ENCODE peak calls at places on chromosomes 13 and 19, in nine cellular contexts. X is cardiac muscle cell, M is fibroblast of villous mesenchyme, A is BE2C, Z is tibial artery, G is heart right ventricle, B is AG04449, S is foreskin fibroblast, Y is upper lobe of right lung. H is an unnamed sample.

GRCh38 chr13:41561179-41561578 is 103.8 kb downstream of the RGCC start:
- DNase-seq in M (peak), Y (no peak), X (no peak), G (no peak), Z (no peak), S (peak), A (no peak), B (no peak), H (no peak)

GRCh38 chr19:14021474-14021873 is 6.5 kb upstream of the RLN3 start:
- DNase-seq in X (no peak), S (no peak), B (no peak), Y (no peak), A (no peak), M (no peak), G (no peak), Z (no peak), H (no peak)

GRCh38 chr13:27662738-27663470 is 41.2 kb downstream of the POLR1D start:
- DNase-seq in Y (no peak), G (no peak), S (no peak), M (no peak), A (no peak), B (no peak), X (no peak), Z (no peak), H (peak)

GRCh38 chr13:44051405-44051804 is 171.7 kb downstream of the LACC1 start:
- DNase-seq in A (no peak), Z (no peak), M (no peak), S (no peak), X (no peak), B (no peak), G (no peak), Y (no peak), H (no peak)

GRCh38 chr13:108957369-108958012 is 328.1 kb downstream of the MYO16 start:
- DNase-seq in B (peak), X (no peak), Z (no peak), G (no peak), A (no peak), Y (no peak), M (peak), S (peak), H (no peak)

GRCh38 chr19:2627319-2627829 is 75.1 kb downstream of the GNG7 start:
- DNase-seq in X (no peak), Y (peak), B (peak), Z (peak), G (peak), A (no peak), S (peak), M (peak), H (peak)

GRCh38 chr19:45403781-45404556 is 900 bp downstream of the PPP1R13L start:
- DNase-seq in M (peak), G (peak), Z (peak), A (peak), S (peak), X (peak), B (no peak), Y (peak), H (peak)

GRCh38 chr19:41320185-41320518 is 10.2 kb downstream of the CCDC97 start:
- DNase-seq in Y (no peak), X (no peak), G (no peak), B (no peak), A (no peak), Z (no peak), S (no peak), M (no peak), H (no peak)

GRCh38 chr13:21006141-21007005 is 55.0 kb downstream of the LATS2 start:
- DNase-seq in B (no peak), Z (peak), S (no peak), Y (peak), X (no peak), A (no peak), M (no peak), G (no peak), H (no peak)

GRCh38 chr13:40668335-40668734 is 1.9 kb upstream of the FOXO1 start:
- DNase-seq in Y (no peak), Z (peak), X (no peak), A (no peak), S (peak), M (no peak), G (peak), B (no peak), H (no peak)

GRCh38 chr13:26678796-26679195 is 81.8 kb downstream of the GPR12 start:
- DNase-seq in G (no peak), B (no peak), A (no peak), S (no peak), Z (no peak), Y (no peak), M (no peak), X (no peak), H (no peak)

GRCh38 chr19:29285878-29286277 is 72.9 kb upstream of the UQCRFS1 start:
- DNase-seq in A (peak), X (peak), G (no peak), B (no peak), S (no peak), Y (peak), Z (no peak), M (no peak), H (no peak)

GRCh38 chr13:80551650-80552497 is 210.9 kb upstream of the SPRY2 start:
- DNase-seq in Y (no peak), A (no peak), S (peak), B (no peak), Z (no peak), X (no peak), G (no peak), M (no peak), H (no peak)

GRCh38 chr19:46954502-46955004 is 65.1 kb upstream of the NPAS1 start:
- DNase-seq in X (no peak), Y (no peak), A (no peak), G (no peak), B (no peak), M (no peak), S (no peak), Z (no peak), H (peak)
- H3K4me3 ChIP-seq in X (no peak), Y (peak), A (no peak), G (no peak), B (no peak), M (no peak), S (no peak), Z (no peak), H (no peak)

GRCh38 chr13:112561478-112561877 is 26.5 kb downstream of the TUBGCP3 start:
- DNase-seq in X (no peak), S (no peak), M (no peak), A (no peak), G (peak), Z (no peak), B (no peak), Y (no peak), H (no peak)
- H3K4me3 ChIP-seq in X (no peak), S (no peak), M (no peak), A (no peak), G (no peak), Z (no peak), B (no peak), Y (no peak), H (no peak)

GRCh38 chr19:33512021-33512420 is 9.6 kb downstream of the PEPD start:
- DNase-seq in X (no peak), B (no peak), S (no peak), Y (no peak), Z (no peak), A (no peak), G (no peak), M (no peak), H (no peak)

GRCh38 chr19:33512580-33513137 is 8.9 kb downstream of the PEPD start:
- DNase-seq in Y (no peak), M (no peak), S (no peak), B (no peak), A (no peak), Z (no peak), X (no peak), G (no peak), H (no peak)

GRCh38 chr19:33509774-33510173 is 11.8 kb downstream of the PEPD start:
- DNase-seq in B (no peak), Z (no peak), A (no peak), G (no peak), X (no peak), Y (no peak), S (no peak), M (no peak), H (no peak)

GRCh38 chr19:33510728-33511255 is 10.8 kb downstream of the PEPD start:
- DNase-seq in G (no peak), B (no peak), Y (no peak), A (no peak), Z (no peak), S (no peak), M (no peak), X (no peak), H (no peak)

GRCh38 chr19:33511346-33511745 is 10.2 kb downstream of the PEPD start:
- DNase-seq in M (no peak), Y (no peak), A (no peak), S (no peak), X (no peak), G (no peak), B (no peak), Z (no peak), H (no peak)
- H3K4me3 ChIP-seq in M (no peak), Y (no peak), A (no peak), S (no peak), X (no peak), G (no peak), B (no peak), Z (no peak), H (no peak)

GRCh38 chr19:43562698-43563241 is 12.6 kb downstream of the XRCC1 start:
- DNase-seq in G (peak), Z (peak), A (no peak), B (peak), S (peak), X (no peak), Y (peak), M (peak), H (peak)

GRCh38 chr19:43561144-43561970 is 14.0 kb downstream of the XRCC1 start:
- DNase-seq in Y (no peak), M (no peak), B (no peak), X (no peak), A (no peak), Z (no peak), S (no peak), G (no peak), H (no peak)

GRCh38 chr19:43562211-43562697 is 13.1 kb downstream of the XRCC1 start:
- DNase-seq in G (no peak), A (no peak), S (no peak), X (no peak), M (no peak), B (no peak), Z (no peak), Y (no peak), H (no peak)

GRCh38 chr19:43563816-43564215 is 11.5 kb downstream of the XRCC1 start:
- DNase-seq in G (no peak), Y (no peak), A (no peak), S (no peak), B (no peak), M (no peak), X (no peak), Z (no peak), H (no peak)

DNA sequence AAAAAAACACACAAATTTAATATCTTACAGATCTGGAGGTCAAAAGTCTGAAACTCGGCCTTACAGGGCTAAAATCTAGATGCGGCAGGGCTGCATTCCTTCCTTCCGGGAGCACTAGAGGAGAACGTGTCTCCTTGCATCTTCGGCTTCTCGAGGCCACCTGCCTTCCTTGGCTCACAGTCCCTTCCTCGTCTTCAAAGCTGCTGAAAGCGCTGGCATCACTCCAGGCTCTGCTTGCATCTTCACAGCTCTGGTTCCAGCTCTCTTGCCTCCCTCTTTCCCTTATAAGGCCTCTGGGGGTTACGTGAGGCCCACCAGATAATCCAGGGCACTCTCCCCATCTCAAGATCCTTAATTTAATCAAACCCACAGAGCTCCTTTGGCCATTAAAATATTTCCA is 10.5 kb downstream of the XRCC1 start:
- DNase-seq in M (no peak), B (no peak), Y (no peak), A (no peak), G (no peak), Z (no peak), S (no peak), X (no peak), H (no peak)
- H3K4me3 ChIP-seq in M (no peak), B (no peak), Y (no peak), A (no peak), G (no peak), Z (no peak), S (no peak), X (no peak), H (no peak)

GRCh38 chr19:34319230-34319585 is 45.8 kb upstream of the GPI start:
- DNase-seq in S (peak), G (no peak), A (no peak), M (no peak), B (no peak), Y (no peak), X (no peak), Z (no peak), H (no peak)

GRCh38 chr19:34321735-34322134 is 43.3 kb upstream of the GPI start:
- DNase-seq in B (no peak), Z (no peak), G (no peak), A (no peak), X (no peak), Y (no peak), S (no peak), M (no peak), H (no peak)

GRCh38 chr19:34317311-34317927 is 47.6 kb upstream of the GPI start:
- DNase-seq in Y (no peak), M (no peak), Z (no peak), X (no peak), G (peak), B (no peak), A (no peak), S (peak), H (no peak)

GRCh38 chr19:34319785-34320184 is 45.2 kb upstream of the GPI start:
- DNase-seq in Z (peak), M (no peak), S (peak), B (no peak), Y (no peak), G (peak), A (no peak), X (no peak), H (no peak)

GRCh38 chr19:34320277-34320676 is 44.7 kb upstream of the GPI start:
- DNase-seq in A (no peak), B (no peak), Y (no peak), Z (peak), S (no peak), G (no peak), X (no peak), M (no peak), H (no peak)
- H3K4me3 ChIP-seq in A (no peak), B (no peak), Y (no peak), Z (no peak), S (no peak), G (no peak), X (no peak), M (no peak), H (no peak)

H was measured in small intestine.